ENCODE peak calls at places on chromosome 11, in four cellular contexts. B is iris pigment epithelial cell; P is T-helper 1 cell; F is activated naive CD4-positive, alpha-beta T cell. G is an unnamed sample.

GRCh38 chr11:66293352-66293751 is 1.7 kb downstream of the TMEM151A start:
- DNase-seq in F (no peak), P (no peak), B (no peak), G (no peak)

GRCh38 chr11:79087238-79087956 is 353.4 kb downstream of the TENM4 start:
- DNase-seq in B (peak; percentile 38), F (no peak), P (no peak), G (no peak)

GRCh38 chr11:66317766-66318575 is 1.1 kb upstream of the CD248 start:
- DNase-seq in B (peak; percentile 94), F (peak; percentile 50), P (no peak), G (peak; percentile 53)

GRCh38 chr11:46380340-46381045 is 976 bp upstream of the MDK start:
- DNase-seq in P (peak; percentile 46), F (peak; percentile 33), B (peak; percentile 29), G (peak; percentile 79)

GRCh38 chr11:83002047-83002446 is 69.7 kb downstream of the RAB30 start:
- DNase-seq in F (no peak), P (no peak), B (peak; percentile 65), G (no peak)

GRCh38 chr11:96213500-96213899 is 129.5 kb downstream of the MAML2 start:
- DNase-seq in P (no peak), F (no peak), B (peak; percentile 93), G (no peak)

GRCh38 chr11:113241190-113242051 is 73.0 kb upstream of the TTC12 start:
- DNase-seq in P (no peak), B (peak; percentile 42), F (no peak), G (no peak)

GRCh38 chr11:22711880-22712279 is 45.5 kb downstream of the GAS2 start:
- DNase-seq in B (no peak), F (no peak), P (no peak), G (no peak)

GRCh38 chr11:3104961-3105790 is 48.0 kb upstream of the CARS1 start:
- DNase-seq in B (no peak), P (no peak), F (no peak), G (peak; percentile 68)

GRCh38 chr11:131670876-131671275 is 300.5 kb downstream of the NTM start:
- DNase-seq in B (no peak), F (no peak), P (no peak), G (no peak)

GRCh38 chr11:77884186-77884828 is 63.4 kb downstream of the AAMDC start:
- DNase-seq in P (no peak), F (no peak), B (peak; percentile 88), G (no peak)

GRCh38 chr11:71324788-71325417 is 72.5 kb upstream of the SHANK2 start:
- DNase-seq in P (no peak), B (no peak), F (no peak), G (peak; percentile 12)

GRCh38 chr11:30016588-30017363 is at the start of gene KCNA4:
- DNase-seq in F (no peak), P (no peak), B (peak; percentile 3), G (no peak)

GRCh38 chr11:126443120-126443519 is 87.6 kb downstream of the ST3GAL4 start:
- DNase-seq in F (no peak), P (no peak), B (no peak), G (peak; percentile 71)

GRCh38 chr11:73555615-73556014 is 42.3 kb downstream of the FAM168A start:
- DNase-seq in B (no peak), P (no peak), F (no peak), G (no peak)

GRCh38 chr11:9577551-9577950 is 4.1 kb downstream of the WEE1 start:
- DNase-seq in B (peak; percentile 42), F (no peak), P (no peak), G (no peak)

GRCh38 chr11:66978717-66979116 is 3.6 kb downstream of the C11orf86 start:
- DNase-seq in F (no peak), P (no peak), B (no peak), G (no peak)

GRCh38 chr11:72613977-72614376 is 60.2 kb downstream of the PDE2A start:
- DNase-seq in B (no peak), P (no peak), F (no peak), G (peak; percentile 77)

GRCh38 chr11:96333076-96333744 is 9.8 kb downstream of the MAML2 start:
- DNase-seq in F (no peak), P (no peak), B (peak; percentile 54), G (no peak)

GRCh38 chr11:27972432-27973170 is 135.4 kb downstream of the KIF18A start:
- DNase-seq in B (peak; percentile 93), P (no peak), F (no peak), G (no peak)

GRCh38 chr11:2440646-2441045 is 3.7 kb downstream of the TRPM5 start:
- DNase-seq in F (no peak), P (no peak), B (no peak), G (peak; percentile 39)

GRCh38 chr11:200224-201003 is 6.8 kb downstream of the BET1L start:
- DNase-seq in P (no peak), B (no peak), F (no peak), G (no peak)

GRCh38 chr11:35133656-35134055 is 5.3 kb upstream of the CD44 start:
- DNase-seq in F (no peak), P (no peak), B (no peak), G (no peak)

GRCh38 chr11:75924966-75925784 is 110.2 kb downstream of the UVRAG start:
- DNase-seq in F (no peak), B (no peak), P (no peak), G (no peak)

GRCh38 chr11:1503708-1504104 is 17.1 kb upstream of the MOB2 start:
- DNase-seq in F (no peak), P (no peak), B (no peak), G (peak; percentile 85)

GRCh38 chr11:34480339-34480738 is 33.3 kb downstream of the ELF5 start:
- DNase-seq in B (peak; percentile 62), P (no peak), F (no peak), G (no peak)

GRCh38 chr11:35712533-35712932 is 50.0 kb downstream of the TRIM44 start:
- DNase-seq in F (no peak), B (no peak), P (no peak), G (no peak)

GRCh38 chr11:12155696-12156095 is 45.3 kb downstream of the MICAL2 start:
- DNase-seq in F (no peak), P (no peak), B (no peak), G (no peak)

GRCh38 chr11:127390465-127390864 is 389.9 kb upstream of the KIRREL3 start:
- DNase-seq in F (no peak), P (no peak), B (no peak), G (no peak)

GRCh38 chr11:126140932-126141291 is 70.5 kb downstream of the RPUSD4 start:
- DNase-seq in F (no peak), P (no peak), B (peak; percentile 43), G (peak; percentile 60)